ENCODE peak calls at places on chromosomes 11 and 22, in four cellular contexts. Y is stomach, C is K562, P is SK-N-SH. I is an unnamed sample. For H3K4me1, the result is how much of the 10 kb centered on the place peaks cover.

GRCh38 chr11:61574611-61575010 is 6.3 kb downstream of the SYT7 start:
- DNase-seq in Y (no peak), P (peak), C (no peak), I (no peak)

GRCh38 chr22:48577014-48577690 is 1250.5 kb downstream of the BRD1 start:
- DNase-seq in P (no peak), C (no peak), Y (no peak), I (no peak)

GRCh38 chr11:69972351-69972802 is 105.7 kb upstream of the ANO1 start:
- DNase-seq in Y (no peak), C (no peak), P (no peak), I (no peak)

GRCh38 chr22:32695451-32695891 is 106.0 kb upstream of the TIMP3 start:
- DNase-seq in Y (no peak), P (no peak), C (no peak), I (no peak)

GRCh38 chr11:122025757-122026156 is 90.3 kb downstream of the BLID start:
- DNase-seq in P (no peak), C (no peak), Y (no peak), I (no peak)

GRCh38 chr11:92702771-92703170 is 266.7 kb upstream of the MTNR1B start:
- DNase-seq in P (no peak), Y (no peak), C (no peak), I (no peak)

GRCh38 chr11:118415051-118415738 is 13.8 kb downstream of the ATP5MG start:
- DNase-seq in C (peak), Y (no peak), P (no peak), I (no peak)

GRCh38 chr22:35684270-35684700 is 33.4 kb upstream of the APOL5 start:
- DNase-seq in C (peak), Y (no peak), P (no peak), I (no peak)

GRCh38 chr11:62352355-62353336 is 15.4 kb downstream of the ASRGL1 start:
- DNase-seq in Y (no peak), C (no peak), P (no peak), I (no peak)

GRCh38 chr22:44130076-44130711 is 50.5 kb upstream of the PARVG start:
- DNase-seq in C (no peak), P (peak), Y (no peak), I (no peak)

GRCh38 chr11:72045849-72046248 is 34.5 kb downstream of the NUMA1 start:
- DNase-seq in Y (no peak), P (no peak), C (no peak), I (no peak)

GRCh38 chr11:70495351-70496310 is 97.3 kb downstream of the CTTN start:
- DNase-seq in Y (no peak), P (no peak), C (no peak), I (no peak)

GRCh38 chr22:35306350-35306967 is 6.8 kb downstream of the TOM1 start:
- DNase-seq in P (no peak), Y (no peak), C (no peak), I (no peak)

GRCh38 chr22:19717181-19717580 is 2.9 kb downstream of the SEPTIN5 start:
- DNase-seq in C (no peak), P (peak), Y (no peak), I (no peak)

GRCh38 chr11:12813371-12814225 is 139.4 kb downstream of the TEAD1 start:
- DNase-seq in Y (peak), P (no peak), C (peak), I (no peak)

GRCh38 chr11:76148941-76149613 is 57.2 kb downstream of the WNT11 start:
- DNase-seq in P (no peak), C (no peak), Y (no peak), I (no peak)

GRCh38 chr11:102117472-102118113 is 7.3 kb downstream of the YAP1 start:
- DNase-seq in Y (no peak), P (no peak), C (no peak), I (no peak)

GRCh38 chr11:126112547-126112946 is 49.9 kb upstream of the CDON start:
- DNase-seq in P (peak), Y (no peak), C (no peak), I (no peak)

GRCh38 chr11:72573380-72573949 is 100.8 kb downstream of the PDE2A start:
- DNase-seq in Y (no peak), P (peak), C (peak), I (no peak)

GRCh38 chr11:3644817-3645235 is at the start of gene ART1:
- DNase-seq in Y (no peak), P (no peak), C (peak), I (no peak)

GRCh38 chr11:75760710-75761493 is 7.7 kb upstream of the DGAT2 start:
- DNase-seq in C (no peak), P (no peak), Y (no peak), I (no peak)

GRCh38 chr11:26420331-26420730 is 88.4 kb downstream of the ANO3 start:
- DNase-seq in Y (no peak), C (no peak), P (no peak), I (no peak)

GRCh38 chr11:19988598-19988997 is 171.7 kb downstream of the DBX1 start:
- DNase-seq in P (no peak), C (no peak), Y (no peak), I (peak)

GRCh38 chr22:43179151-43179910 is 7.6 kb downstream of the TTLL12 start:
- DNase-seq in C (no peak), P (no peak), Y (no peak), I (no peak)

GRCh38 chr11:36409152-36409713 is 100.8 kb downstream of the TRAF6 start:
- DNase-seq in P (no peak), Y (no peak), C (peak), I (no peak)

GRCh38 chr22:39152024-39152510 is 413 bp downstream of the CBX7 start:
- DNase-seq in C (no peak), P (no peak), Y (no peak), I (no peak)

GRCh38 chr11:86346513-86346912 is 28.2 kb upstream of the CCDC81 start:
- DNase-seq in C (no peak), Y (no peak), P (no peak), I (no peak)

GRCh38 chr22:46740910-46741785 is 3.1 kb upstream of the CERK start:
- DNase-seq in P (no peak), C (no peak), Y (peak), I (no peak)

GRCh38 chr22:41768420-41768819 is 32.1 kb upstream of the CCDC134 start:
- DNase-seq in Y (no peak), P (no peak), C (no peak), I (no peak)

GRCh38 chr11:64124147-64124546 is 41.8 kb downstream of the MACROD1 start:
- DNase-seq in P (peak), C (peak), Y (no peak), I (no peak)

GRCh38 chr11:35157814-35158213 is 18.8 kb downstream of the CD44 start:
- DNase-seq in P (no peak), C (no peak), Y (no peak), I (no peak)
- H3K4me3 ChIP-seq in P (no peak), C (no peak), Y (no peak), I (no peak)

DNA sequence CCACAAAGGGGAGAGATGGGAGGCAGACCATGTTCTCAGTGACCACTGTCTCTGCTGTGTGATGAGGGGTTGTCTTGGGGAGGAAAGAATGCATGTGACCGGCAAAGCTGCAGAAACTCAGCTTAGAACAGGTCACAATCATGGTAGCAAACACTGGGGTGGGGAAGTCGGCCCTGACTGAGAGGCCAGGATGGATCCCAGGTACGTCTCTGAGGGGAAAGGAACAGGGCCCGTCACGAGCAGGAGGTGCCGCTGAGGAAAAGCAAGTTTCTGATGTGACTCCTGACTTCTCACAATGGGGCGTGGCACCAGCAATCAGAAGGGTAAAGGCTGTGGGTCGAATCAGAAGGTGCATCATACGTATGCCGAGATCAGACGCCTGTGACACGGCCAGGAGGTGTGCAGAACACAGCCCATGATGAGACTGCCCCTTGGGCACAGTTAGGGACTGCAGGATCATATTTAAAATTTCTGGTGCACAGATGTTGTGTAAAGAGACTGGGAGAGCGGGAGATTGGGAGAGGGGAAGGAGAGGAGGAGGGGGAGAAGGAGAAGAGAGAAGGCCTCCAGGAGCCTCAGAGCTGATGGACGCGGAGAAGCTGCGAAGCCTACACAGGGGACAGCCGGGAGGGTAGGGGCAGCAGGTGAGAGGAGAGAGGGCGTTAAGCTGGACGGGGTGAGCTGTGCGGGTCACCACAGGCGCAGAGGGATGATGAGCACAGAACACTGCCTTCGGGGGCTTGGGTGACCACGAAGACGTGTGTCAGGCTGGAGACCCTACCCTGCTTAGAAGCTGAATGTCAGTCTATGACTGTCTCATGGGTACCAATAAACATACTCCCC is 30.7 kb downstream of the KRTAP5-5 start:
- DNase-seq in C (no peak), P (peak), Y (peak), I (no peak)
- TF ChIP-seq POLR2AphosphoS5 in C (no peak), P (no peak), Y (no peak), I (no peak)

DNA sequence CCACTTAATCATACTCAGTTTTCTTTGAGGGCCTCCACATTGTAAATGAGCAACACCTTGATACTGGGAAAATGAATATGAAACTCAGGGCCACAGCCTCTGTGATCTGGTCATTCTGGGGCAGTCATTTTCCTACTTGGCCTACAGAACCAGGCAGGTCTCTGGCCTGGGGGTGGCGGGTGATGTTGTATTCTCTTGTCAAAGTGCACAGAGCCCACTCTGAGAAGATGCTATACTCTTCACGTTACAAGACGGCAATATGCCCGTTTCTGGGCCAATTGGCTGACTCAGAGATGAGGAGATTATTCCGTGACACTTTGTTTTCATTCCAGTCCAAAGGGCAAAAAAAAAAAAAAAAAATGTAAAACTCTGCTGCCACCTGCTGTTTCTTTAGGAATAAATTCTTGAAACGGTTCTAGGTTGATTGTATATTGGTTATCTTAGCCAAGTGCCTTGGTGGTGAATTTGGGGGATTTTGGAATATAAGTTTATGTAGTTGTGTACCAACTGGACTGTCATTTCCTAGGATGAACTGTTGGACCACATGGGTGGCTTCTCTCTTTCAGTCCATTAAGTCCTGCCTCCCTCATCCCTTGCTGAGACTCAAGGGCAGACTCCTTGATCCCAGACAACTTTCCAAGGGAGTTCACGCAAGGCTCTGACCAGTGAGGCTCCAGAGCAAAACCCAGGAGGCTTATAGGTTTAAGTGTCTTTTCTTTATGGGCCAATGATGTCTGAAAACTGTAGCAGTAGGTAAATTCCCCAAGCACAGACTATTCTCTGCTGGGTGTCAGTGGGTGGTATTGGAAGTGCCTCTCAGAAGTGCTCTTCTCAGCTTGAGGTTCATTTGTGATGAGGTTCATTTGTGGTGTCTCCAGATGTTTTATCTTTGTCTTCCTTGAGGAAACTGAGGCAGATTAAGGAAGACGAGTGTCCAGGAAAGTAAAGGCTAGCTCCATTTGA is 18.2 kb downstream of the ADM start:
- DNase-seq in P (peak), Y (peak), C (peak), I (peak)
- H3K4me1 ChIP-seq in P (under half), Y (half or more), C (under half), I (under half)

GRCh38 chr11:65489061-65489705 is 9.7 kb upstream of the MALAT1 start:
- DNase-seq in Y (no peak), C (peak), P (no peak), I (no peak)

GRCh38 chr11:65485820-65486219 is 13.0 kb upstream of the MALAT1 start:
- DNase-seq in P (no peak), Y (no peak), C (no peak), I (no peak)

GRCh38 chr11:65487467-65488272 is 11.2 kb upstream of the MALAT1 start:
- DNase-seq in C (peak), Y (peak), P (peak), I (peak)

GRCh38 chr11:65488273-65489058 is 10.4 kb upstream of the MALAT1 start:
- DNase-seq in Y (no peak), C (peak), P (no peak), I (peak)

GRCh38 chr11:65486570-65487466 is 12.0 kb upstream of the MALAT1 start:
- DNase-seq in C (no peak), P (no peak), Y (no peak), I (no peak)
- H3K4me3 ChIP-seq in C (no peak), P (peak), Y (no peak), I (no peak)

GRCh38 chr11:10456519-10456918 is 1.5 kb downstream of the AMPD3 start:
- DNase-seq in C (peak), P (no peak), Y (no peak), I (no peak)

GRCh38 chr11:10461276-10461790 is 6.3 kb downstream of the AMPD3 start:
- DNase-seq in Y (no peak), C (no peak), P (no peak), I (no peak)

GRCh38 chr11:10460611-10461275 is 5.7 kb downstream of the AMPD3 start:
- DNase-seq in Y (no peak), C (no peak), P (no peak), I (no peak)

GRCh38 chr11:10457901-10458300 is 2.8 kb downstream of the AMPD3 start:
- DNase-seq in Y (no peak), C (no peak), P (no peak), I (no peak)

DNA sequence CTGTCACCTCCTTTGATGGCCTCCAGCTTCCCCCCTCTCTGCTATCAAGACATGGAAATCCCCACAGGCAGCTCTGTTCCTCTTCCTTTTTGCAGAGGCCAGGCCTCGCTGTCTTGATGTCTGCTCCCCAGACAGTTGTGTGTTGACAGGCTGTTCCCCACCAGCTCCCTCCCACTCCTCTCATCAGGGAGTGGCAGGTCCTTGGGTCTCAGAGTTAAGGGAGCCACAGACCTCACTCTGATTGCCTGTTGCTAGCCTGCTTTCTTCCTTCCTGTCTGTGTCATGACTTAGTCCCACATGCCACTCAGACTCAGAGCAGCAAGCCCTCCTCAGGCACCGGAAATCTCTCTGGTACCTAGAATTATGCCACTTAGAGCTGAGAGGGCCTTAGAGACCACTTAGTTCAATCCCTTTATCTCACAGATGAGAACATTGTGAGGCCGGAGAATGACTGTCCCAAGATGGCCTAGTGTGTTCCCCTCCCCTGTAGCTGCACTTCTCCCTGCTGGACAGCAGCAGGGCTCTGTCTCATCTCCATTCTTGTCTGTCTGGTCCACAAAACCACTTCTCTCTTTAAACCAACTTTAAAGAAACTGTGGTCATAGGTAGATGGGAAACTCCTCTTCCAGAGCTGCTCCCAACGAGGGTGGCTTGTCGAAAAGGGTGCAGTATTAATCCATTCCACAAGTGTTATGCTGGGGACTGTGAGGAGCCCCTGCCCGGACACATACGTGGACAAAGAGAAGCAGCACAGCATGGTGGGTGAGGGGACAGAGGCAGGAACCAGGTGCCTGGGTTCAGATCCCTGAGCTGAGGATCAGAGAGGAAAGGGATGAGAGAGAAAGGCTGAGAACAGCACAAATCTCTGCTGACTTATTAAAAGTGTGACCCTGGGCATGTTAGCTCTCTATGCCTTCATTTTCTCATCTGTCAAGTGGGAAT is 4.2 kb downstream of the AMPD3 start:
- DNase-seq in C (peak), P (no peak), Y (no peak), I (no peak)
- TF ChIP-seq POLR2AphosphoS5 in C (no peak), P (no peak), Y (no peak), I (no peak)

I was measured in prostate gland.